ENCODE peak calls at places on chromosomes 7 and 10, in seven cellular contexts. Q, J, O, Y, I, C and L are unnamed samples. For H3K9me3, the result is how much of the 10 kb centered on the place peaks cover.

GRCh38 chr10:113929522-113929921 is 75.1 kb downstream of the NHLRC2 start:
- DNase-seq in Q (no peak), J (no peak), O (no peak), Y (no peak), I (no peak), C (no peak), L (no peak)

GRCh38 chr10:44982496-44982895 is 3.9 kb upstream of the DEPP1 start:
- DNase-seq in Q (no peak), J (no peak), O (peak), Y (no peak), I (no peak), C (no peak), L (peak)

GRCh38 chr7:158595068-158595467 is 7.4 kb upstream of the PTPRN2 start:
- DNase-seq in Q (no peak), J (no peak), O (no peak), Y (no peak), I (no peak), C (peak), L (no peak)

GRCh38 chr7:79317728-79318127 is 135.7 kb downstream of the MAGI2 start:
- DNase-seq in Q (no peak), J (no peak), O (no peak), Y (no peak), I (no peak), C (peak), L (no peak)

GRCh38 chr7:45525057-45525456 is 49.1 kb upstream of the ADCY1 start:
- DNase-seq in Q (no peak), J (peak), O (no peak), Y (no peak), I (no peak), C (no peak), L (no peak)

GRCh38 chr7:31027161-31027965 is 24.7 kb upstream of the ADCYAP1R1 start:
- DNase-seq in Q (no peak), J (peak), O (peak), Y (no peak), I (no peak), C (no peak), L (peak)

GRCh38 chr10:69968830-69969229 is 83.8 kb upstream of the MACROH2A2 start:
- DNase-seq in Q (no peak), J (no peak), O (no peak), Y (no peak), I (peak), C (peak), L (no peak)

GRCh38 chr10:71840177-71840711 is 10.8 kb downstream of the PSAP start:
- DNase-seq in Q (no peak), J (peak), O (peak), Y (no peak), I (no peak), C (peak), L (peak)

GRCh38 chr7:22647451-22648257 is 79.3 kb upstream of the IL6 start:
- DNase-seq in Q (no peak), J (no peak), O (no peak), Y (no peak), I (no peak), C (no peak), L (no peak)

GRCh38 chr7:129949292-129950133 is 3.2 kb downstream of the UBE2H start:
- DNase-seq in Q (peak), J (no peak), O (no peak), Y (no peak), I (no peak), C (no peak), L (peak)

GRCh38 chr7:129952653-129953560 is at the start of gene UBE2H:
- DNase-seq in Q (peak), J (peak), O (peak), Y (peak), I (peak), C (peak), L (peak)

GRCh38 chr7:129952164-129952652 is 552 bp downstream of the UBE2H start:
- DNase-seq in Q (peak), J (peak), O (peak), Y (no peak), I (peak), C (peak), L (peak)

GRCh38 chr7:129950191-129950940 is 2.4 kb downstream of the UBE2H start:
- DNase-seq in Q (peak), J (no peak), O (no peak), Y (no peak), I (no peak), C (no peak), L (peak)

DNA sequence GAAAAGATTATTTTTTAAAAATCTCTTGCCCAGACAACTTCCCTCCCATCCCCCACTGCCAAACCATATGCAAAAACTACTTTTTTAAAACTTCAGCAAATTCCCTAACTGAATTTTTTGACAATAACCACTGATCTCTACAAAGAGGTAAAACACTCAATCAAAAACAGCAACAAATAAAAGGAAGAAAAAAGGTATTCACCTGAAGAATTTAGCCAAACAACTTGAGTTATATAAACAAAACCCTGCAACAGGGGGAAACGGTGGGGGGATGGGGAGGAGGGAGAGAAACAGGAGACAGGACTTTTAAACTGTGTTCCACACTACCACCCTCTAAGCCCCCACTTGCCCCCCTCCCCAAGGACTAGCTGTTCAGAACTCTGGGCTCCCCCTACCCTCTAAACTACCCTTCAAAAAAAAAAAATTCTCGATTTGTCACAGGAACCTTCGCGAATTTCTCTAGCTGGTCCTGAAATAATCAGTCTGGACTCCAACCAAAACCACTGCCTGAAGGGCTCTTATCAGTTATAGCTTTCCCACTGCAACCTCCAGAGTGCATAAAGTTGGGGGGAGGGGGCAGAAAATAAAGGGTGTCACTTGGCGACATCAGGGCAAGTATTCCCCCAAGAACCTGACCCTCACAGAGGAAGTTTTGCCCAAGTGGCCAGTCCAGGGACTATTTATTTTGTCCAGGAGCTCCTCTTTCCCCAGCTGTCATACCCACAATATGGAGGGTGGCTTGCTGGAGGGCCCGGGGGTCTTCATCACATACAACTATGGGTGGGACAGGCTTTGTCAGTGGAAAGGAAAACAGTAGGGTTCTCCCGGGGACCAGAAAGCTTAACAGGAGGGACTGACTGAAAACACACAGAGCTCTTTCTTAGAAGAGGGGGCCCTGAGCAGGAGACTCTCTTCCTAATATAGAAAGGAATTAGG is 1.4 kb downstream of the UBE2H start:
- DNase-seq in Q (peak), J (peak), O (peak), Y (no peak), I (no peak), C (no peak), L (peak)
- TF ChIP-seq POLR2A in Q (no peak), J (no peak), O (no peak), Y (no peak), I (no peak), C (no peak), L (no peak)

DNA sequence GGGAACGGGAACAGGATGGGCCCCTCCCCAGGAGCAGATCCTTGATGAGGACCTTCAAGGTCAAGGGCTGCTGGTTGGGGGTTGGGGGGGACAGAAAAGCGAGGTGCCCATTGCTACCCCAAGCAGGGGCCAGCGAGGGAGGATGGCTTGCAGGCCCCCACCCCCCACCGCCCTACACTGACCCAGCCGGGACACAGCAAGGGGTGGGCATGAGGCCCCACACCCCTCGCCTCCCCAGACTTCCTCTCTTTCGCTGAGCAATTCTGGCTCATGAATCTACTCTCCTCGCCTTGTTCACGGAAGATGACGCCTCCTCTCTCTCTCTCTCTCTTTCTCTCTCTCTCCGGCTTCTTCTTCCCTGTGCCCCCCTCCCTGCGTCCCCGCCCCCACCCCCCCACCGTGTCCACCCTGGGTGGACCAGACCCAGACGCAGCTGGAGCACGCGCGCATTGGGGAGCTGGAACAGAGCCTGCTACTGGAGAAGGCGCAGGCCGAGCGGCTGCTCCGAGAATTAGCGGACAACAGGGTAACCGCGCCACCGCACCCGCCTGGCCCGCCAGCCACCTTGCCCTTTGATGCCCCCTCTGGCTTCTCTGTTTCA is 81.1 kb upstream of the GTF2IRD1 start:
- DNase-seq in Q (no peak), J (peak), O (peak), Y (no peak), I (no peak), C (no peak), L (no peak)
- H3K4me3 ChIP-seq in Q (no peak), J (no peak), O (peak), Y (no peak), I (peak), C (no peak), L (no peak)

GRCh38 chr7:107638594-107638993 is 22.0 kb upstream of the SLC26A4 start:
- DNase-seq in Q (no peak), J (no peak), O (no peak), Y (no peak), I (no peak), C (no peak), L (no peak)

GRCh38 chr7:107644704-107645083 is 15.9 kb upstream of the SLC26A4 start:
- DNase-seq in Q (no peak), J (no peak), O (no peak), Y (no peak), I (no peak), C (no peak), L (no peak)

GRCh38 chr7:107643407-107643806 is 17.2 kb upstream of the SLC26A4 start:
- DNase-seq in Q (no peak), J (no peak), O (no peak), Y (no peak), I (no peak), C (no peak), L (no peak)

DNA sequence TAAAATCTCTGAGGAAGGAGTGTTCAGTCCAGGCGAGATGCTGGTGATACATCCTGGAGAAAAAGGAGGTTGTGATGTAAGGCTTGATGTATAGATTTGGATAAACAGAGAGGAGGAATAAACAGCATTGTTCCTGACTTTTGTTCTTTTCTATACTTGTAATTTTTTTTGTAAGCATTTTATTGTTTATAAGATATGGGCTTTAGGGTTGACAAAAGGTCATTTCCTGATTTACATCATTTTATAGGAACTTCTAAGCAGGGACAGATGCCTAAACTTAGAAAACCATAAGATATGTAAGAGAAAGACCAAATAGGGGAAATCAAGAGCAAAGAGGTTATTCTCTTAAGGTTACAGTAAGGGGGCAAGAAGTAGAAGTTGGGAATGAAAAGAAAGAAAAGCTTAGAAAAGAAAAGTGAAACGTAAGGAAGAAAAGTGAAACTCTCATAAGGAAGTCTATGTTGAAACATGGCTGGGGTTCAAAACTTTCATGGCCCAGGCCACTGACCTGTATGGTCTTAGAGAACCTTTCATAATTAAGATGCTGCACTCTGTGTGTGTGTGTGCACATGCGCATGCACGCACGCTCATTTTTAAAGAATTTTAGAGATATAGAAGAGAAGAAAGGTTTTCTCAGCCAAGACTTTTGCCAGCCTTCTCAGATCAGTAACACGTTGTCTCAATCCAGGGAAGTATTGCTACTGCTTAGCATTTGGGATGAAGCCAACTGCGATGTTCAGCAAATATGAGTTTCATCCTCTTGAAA is 16.5 kb upstream of the SLC26A4 start:
- DNase-seq in Q (no peak), J (no peak), O (peak), Y (no peak), I (no peak), C (no peak), L (no peak)
- H3K9me3 ChIP-seq in Q (under half), J (under half), O (under half), Y (under half), I (under half), C (under half), L (under half)

GRCh38 chr10:119542990-119543813 is 683 bp upstream of the RGS10 start:
- DNase-seq in Q (peak), J (peak), O (peak), Y (no peak), I (no peak), C (peak), L (peak)
- TF ChIP-seq POLR2A in Q (no peak), J (no peak), O (no peak), Y (no peak), I (no peak), C (peak), L (no peak)